ENCODE peak calls at places on chromosomes 7 and 10, in six cellular contexts. Z is Jurkat, Clone E6-1; N is MCF 10A; P is SW 1271; A is stomach; B is thoracic aorta. F is an unnamed sample.

GRCh38 chr7:91313113-91313512 is 48.9 kb downstream of the FZD1 start:
- DNase-seq in B (no peak), A (no peak), N (no peak), P (no peak), Z (no peak), F (no peak)

GRCh38 chr7:136424058-136424457 is 444.4 kb upstream of the CHRM2 start:
- DNase-seq in A (no peak), P (no peak), Z (no peak), N (no peak), B (no peak), F (no peak)

GRCh38 chr7:98418636-98419315 is 17.9 kb upstream of the BAIAP2L1 start:
- DNase-seq in P (peak), A (peak), Z (no peak), B (peak), N (peak), F (peak)

GRCh38 chr7:149000961-149001360 is 27.3 kb downstream of the PDIA4 start:
- DNase-seq in A (no peak), P (no peak), N (no peak), Z (no peak), B (no peak), F (no peak)

GRCh38 chr10:6059506-6059905 is 2.7 kb downstream of the IL2RA start:
- DNase-seq in N (no peak), P (no peak), B (no peak), Z (no peak), A (no peak), F (no peak)

GRCh38 chr10:18214692-18215563 is 74.7 kb downstream of the CACNB2 start:
- DNase-seq in B (peak), P (peak), Z (peak), A (no peak), N (peak), F (peak)

GRCh38 chr10:50464004-50464409 is 159.7 kb downstream of the SGMS1 start:
- DNase-seq in P (no peak), B (no peak), N (no peak), Z (no peak), A (no peak), F (no peak)

GRCh38 chr10:1132584-1132983 is 76.4 kb downstream of the WDR37 start:
- DNase-seq in N (no peak), A (no peak), P (no peak), B (no peak), Z (no peak), F (no peak)

GRCh38 chr7:137628211-137628610 is 218.6 kb downstream of the DGKI start:
- DNase-seq in B (no peak), N (no peak), P (no peak), A (no peak), Z (no peak), F (peak)

GRCh38 chr7:1240917-1241509 is 8.3 kb downstream of the UNCX start:
- DNase-seq in Z (no peak), B (no peak), P (no peak), N (no peak), A (no peak), F (no peak)

GRCh38 chr10:26939290-26939956 is 78.7 kb upstream of the ABI1 start:
- DNase-seq in A (no peak), P (no peak), Z (no peak), B (no peak), N (no peak), F (no peak)

GRCh38 chr7:103395071-103395470 is 47.6 kb downstream of the PSMC2 start:
- DNase-seq in P (no peak), B (no peak), N (no peak), A (no peak), Z (no peak), F (no peak)

GRCh38 chr10:6020806-6021205 is 41.4 kb downstream of the IL2RA start:
- DNase-seq in P (no peak), N (no peak), Z (no peak), A (no peak), B (no peak), F (no peak)

GRCh38 chr7:152866791-152867481 is 107.4 kb downstream of the ACTR3B start:
- DNase-seq in A (peak), B (no peak), P (no peak), Z (no peak), N (no peak), F (no peak)

GRCh38 chr7:159370-160270 is 32.8 kb upstream of the FAM20C start:
- DNase-seq in B (no peak), A (no peak), Z (no peak), N (no peak), P (no peak), F (no peak)

GRCh38 chr7:101165075-101165957 is at the start of gene VGF:
- DNase-seq in N (peak), P (peak), Z (peak), A (peak), B (peak), F (peak)

GRCh38 chr7:31077484-31078362 is 25.6 kb downstream of the ADCYAP1R1 start:
- DNase-seq in A (no peak), P (no peak), Z (no peak), B (no peak), N (no peak), F (no peak)

GRCh38 chr7:604038-604883 is 84.6 kb upstream of the PDGFA start:
- DNase-seq in A (peak), Z (peak), N (peak), P (no peak), B (peak), F (no peak)

GRCh38 chr10:124142960-124143359 is 49.6 kb upstream of the CHST15 start:
- DNase-seq in A (no peak), P (no peak), B (no peak), Z (no peak), N (no peak), F (no peak)

GRCh38 chr7:114086906-114087651 is 168.3 kb upstream of the PPP1R3A start:
- DNase-seq in P (no peak), Z (no peak), N (no peak), B (no peak), A (no peak), F (no peak)

GRCh38 chr7:122412886-122413285 is 108.3 kb upstream of the FEZF1 start:
- DNase-seq in Z (no peak), N (peak), A (no peak), P (no peak), B (no peak), F (no peak)

GRCh38 chr7:151992375-151992774 is 33.1 kb upstream of the GALNT11 start:
- DNase-seq in P (no peak), Z (peak), A (peak), N (peak), B (no peak), F (no peak)

GRCh38 chr7:91876391-91877133 is 3.9 kb downstream of the MTERF1 start:
- DNase-seq in A (no peak), N (peak), P (no peak), Z (no peak), B (no peak), F (peak)

GRCh38 chr10:76051007-76051936 is 619.8 kb downstream of the LRMDA start:
- DNase-seq in A (no peak), P (no peak), N (no peak), B (no peak), Z (peak), F (no peak)

GRCh38 chr7:32958046-32959025 is 1.1 kb downstream of the FKBP9 start:
- DNase-seq in Z (no peak), P (no peak), A (peak), N (peak), B (no peak), F (peak)

GRCh38 chr10:90963331-90963730 is 42.4 kb upstream of the ANKRD1 start:
- DNase-seq in B (no peak), Z (no peak), A (no peak), N (no peak), P (no peak), F (no peak)

GRCh38 chr10:84312816-84313215 is 15.6 kb upstream of the CCSER2 start:
- DNase-seq in B (no peak), N (no peak), A (no peak), P (no peak), Z (no peak), F (no peak)

GRCh38 chr10:20289055-20289454 is 472.8 kb downstream of the PLXDC2 start:
- DNase-seq in B (no peak), A (no peak), N (no peak), Z (no peak), P (no peak), F (no peak)

GRCh38 chr7:2306688-2307087 is 7.6 kb downstream of the SNX8 start:
- DNase-seq in Z (no peak), N (no peak), P (no peak), A (no peak), B (no peak), F (no peak)

GRCh38 chr10:101780187-101780817 is 2.9 kb downstream of the NPM3 start:
- DNase-seq in A (no peak), Z (no peak), B (no peak), N (no peak), P (no peak), F (no peak)

GRCh38 chr7:135499818-135500217 is 10.1 kb downstream of the CNOT4 start:
- DNase-seq in P (no peak), A (no peak), Z (no peak), B (no peak), N (peak), F (no peak)

GRCh38 chr10:113780681-113781250 is 29.3 kb downstream of the PLEKHS1 start:
- DNase-seq in A (no peak), Z (no peak), N (no peak), P (no peak), B (no peak), F (peak)

GRCh38 chr10:46329690-46330016 is 42.9 kb downstream of the ANTXRL start:
- DNase-seq in P (no peak), B (no peak), Z (no peak), N (no peak), A (no peak), F (no peak)

GRCh38 chr10:128026620-128027281 is 99.5 kb downstream of the MKI67 start:
- DNase-seq in P (no peak), B (no peak), Z (no peak), A (no peak), N (no peak), F (no peak)

GRCh38 chr7:20208651-20209307 is 8.4 kb downstream of the MACC1 start:
- DNase-seq in Z (no peak), N (no peak), B (no peak), A (no peak), P (no peak), F (no peak)

GRCh38 chr10:133117688-133118071 is 30.0 kb downstream of the ADGRA1 start:
- DNase-seq in A (no peak), B (no peak), Z (no peak), N (no peak), P (no peak), F (no peak)

GRCh38 chr7:7424151-7424873 is 111.4 kb downstream of the COL28A1 start:
- DNase-seq in Z (peak), N (peak), A (peak), B (peak), P (peak), F (peak)